ENCODE peak calls at places on chromosomes 16 and 17, in four cellular contexts. K is uterus; O is activated naive CD8-positive, alpha-beta T cell treated with anti-CD3 and anti-CD28 coated beads, Interleukin-2, amount 50 U/mL, for 24 hours; P is fibroblast of lung. E is an unnamed sample.
A peak's percentile ranks its signal among the peaks of the same experiment; 100 is the strongest.

GRCh38 chr16:75987323-75987722 is 261.0 kb upstream of the CPHXL start:
- DNase-seq in K (no peak), O (no peak), P (no peak), E (no peak)

GRCh38 chr16:85637808-85638186 is 24.7 kb downstream of the GSE1 start:
- DNase-seq in K (no peak), O (no peak), P (no peak), E (no peak)

GRCh38 chr17:78409191-78409621 is 30.8 kb downstream of the PGS1 start:
- DNase-seq in K (no peak), O (no peak), P (no peak), E (no peak)

GRCh38 chr17:31733326-31733725 is 125.7 kb downstream of the COPRS start:
- DNase-seq in K (no peak), O (no peak), P (no peak), E (no peak)

GRCh38 chr17:51076821-51077220 is 43.8 kb downstream of the SPAG9 start:
- DNase-seq in K (no peak), O (no peak), P (no peak), E (no peak)

GRCh38 chr16:88807626-88808453 is 3.9 kb downstream of the APRT start:
- DNase-seq in K (no peak), O (no peak), P (no peak), E (no peak)

GRCh38 chr17:42459983-42460300 is 1.3 kb downstream of the ATP6V0A1 start:
- DNase-seq in K (no peak), O (no peak), P (peak; percentile 71), E (peak; percentile 69)

GRCh38 chr16:87821346-87822001 is 47.8 kb downstream of the SLC7A5 start:
- DNase-seq in K (no peak), O (no peak), P (no peak), E (no peak)

GRCh38 chr16:87259431-87259830 is 57.8 kb downstream of the C16orf95 start:
- DNase-seq in K (no peak), O (no peak), P (no peak), E (no peak)

GRCh38 chr17:8965394-8966168 is at the start of gene PIK3R5:
- DNase-seq in K (no peak), O (peak; percentile 83), P (no peak), E (no peak)

GRCh38 chr16:71552698-71553503 is 24.0 kb downstream of the TAT start:
- DNase-seq in K (no peak), O (no peak), P (no peak), E (no peak)

GRCh38 chr17:33667052-33667509 is 374.0 kb upstream of the ASIC2 start:
- DNase-seq in K (no peak), O (peak; percentile 4), P (no peak), E (no peak)

GRCh38 chr17:14206891-14207290 is 29.8 kb downstream of the CDRT15 start:
- DNase-seq in K (no peak), O (no peak), P (no peak), E (no peak)

GRCh38 chr16:31138621-31139578 is 3.4 kb upstream of the PRSS8 start:
- DNase-seq in K (no peak), O (no peak), P (peak; percentile 77), E (peak; percentile 66)